ENCODE peak calls at places on chromosome 1, in seven cellular contexts. G is neural crest cell; H is AG09309; E is mucosa of gallbladder; P is fibroblast of gingiva; W is stimulated activated CD4-positive, alpha-beta T cell treated with anti-CD3 and anti-CD28 coated beads, Interleukin-4, amount 100 ng/mL, for 48 hours; N is type B pancreatic cell. Y is an unnamed sample.

GRCh38 chr1:21956720-21957552 is 19.8 kb upstream of the HSPG2 start:
- DNase-seq in G (no peak), N (no peak), W (no peak), P (no peak), H (no peak), E (peak), Y (peak)

GRCh38 chr1:5803851-5804250 is 188.4 kb downstream of the NPHP4 start:
- DNase-seq in P (no peak), G (no peak), W (no peak), H (no peak), E (no peak), N (no peak), Y (no peak)

GRCh38 chr1:59678809-59679228 is 135.9 kb upstream of the HOOK1 start:
- DNase-seq in H (peak), W (no peak), P (peak), E (no peak), G (no peak), N (no peak), Y (no peak)

GRCh38 chr1:200415693-200416593 is 6.1 kb upstream of the ZNF281 start:
- DNase-seq in P (peak), G (no peak), W (no peak), H (peak), E (peak), N (no peak), Y (no peak)

GRCh38 chr1:154502066-154502741 is at the start of the genes SHE and TDRD10:
- DNase-seq in W (no peak), N (no peak), G (no peak), E (no peak), P (no peak), H (no peak), Y (no peak)

GRCh38 chr1:11822091-11822490 is 16.1 kb downstream of the CLCN6 start:
- DNase-seq in N (no peak), W (no peak), E (no peak), G (no peak), P (peak), H (no peak), Y (no peak)

GRCh38 chr1:46719689-46720088 is 775 bp upstream of the EFCAB14 start:
- DNase-seq in H (no peak), E (peak), N (no peak), W (no peak), P (no peak), G (no peak), Y (no peak)

GRCh38 chr1:100543640-100544039 is 5.7 kb downstream of the GPR88 start:
- DNase-seq in H (no peak), P (no peak), N (no peak), W (no peak), E (no peak), G (no peak), Y (peak)

GRCh38 chr1:223864084-223864483 is 18.3 kb upstream of the TP53BP2 start:
- DNase-seq in N (no peak), G (no peak), E (no peak), H (no peak), W (no peak), P (no peak), Y (no peak)